ENCODE peak calls at places on chromosome 13, in seven cellular contexts. One of them, this sample, is unnamed.
A peak's percentile ranks its signal among the peaks of the same experiment; 100 is the strongest.

GRCh38 chr13:94550030-94550738 is 45.8 kb downstream of the TGDS start:
- DNase-seq in effector CD4-positive, alpha-beta T cell: no peak
- DNase-seq in GM04503: peak; percentile 31
- DNase-seq in activated CD8-positive, alpha-beta memory T cell treated with anti-CD3 and anti-CD28 coated beads for 1 hour: no peak
- DNase-seq in endothelial cell: no peak
- DNase-seq in mesenteric fat pad: no peak
- DNase-seq in neural crest cell: no peak
- DNase-seq in this sample: no peak

GRCh38 chr13:44364601-44365000 is 9.0 kb upstream of the SERP2 start:
- DNase-seq in effector CD4-positive, alpha-beta T cell: no peak
- DNase-seq in GM04503: no peak
- DNase-seq in activated CD8-positive, alpha-beta memory T cell treated with anti-CD3 and anti-CD28 coated beads for 1 hour: no peak
- DNase-seq in endothelial cell: no peak
- DNase-seq in mesenteric fat pad: no peak
- DNase-seq in neural crest cell: no peak
- DNase-seq in this sample: no peak

GRCh38 chr13:66348745-66349720 is 881.1 kb downstream of the PCDH9 start:
- DNase-seq in effector CD4-positive, alpha-beta T cell: no peak
- DNase-seq in GM04503: no peak
- DNase-seq in activated CD8-positive, alpha-beta memory T cell treated with anti-CD3 and anti-CD28 coated beads for 1 hour: no peak
- DNase-seq in endothelial cell: no peak
- DNase-seq in mesenteric fat pad: no peak
- DNase-seq in neural crest cell: no peak
- DNase-seq in this sample: no peak

GRCh38 chr13:34627905-34628682 is 314.0 kb upstream of the NBEA start:
- DNase-seq in effector CD4-positive, alpha-beta T cell: no peak
- DNase-seq in GM04503: no peak
- DNase-seq in activated CD8-positive, alpha-beta memory T cell treated with anti-CD3 and anti-CD28 coated beads for 1 hour: no peak
- DNase-seq in endothelial cell: no peak
- DNase-seq in mesenteric fat pad: no peak
- DNase-seq in neural crest cell: no peak
- DNase-seq in this sample: no peak

GRCh38 chr13:106595623-106596022 is 27.7 kb upstream of the ARGLU1 start:
- DNase-seq in effector CD4-positive, alpha-beta T cell: no peak
- DNase-seq in GM04503: no peak
- DNase-seq in activated CD8-positive, alpha-beta memory T cell treated with anti-CD3 and anti-CD28 coated beads for 1 hour: no peak
- DNase-seq in endothelial cell: no peak
- DNase-seq in mesenteric fat pad: no peak
- DNase-seq in neural crest cell: no peak
- DNase-seq in this sample: no peak

GRCh38 chr13:73138276-73138950 is 79.6 kb downstream of the KLF5 start:
- DNase-seq in effector CD4-positive, alpha-beta T cell: no peak
- DNase-seq in GM04503: peak; percentile 48
- DNase-seq in activated CD8-positive, alpha-beta memory T cell treated with anti-CD3 and anti-CD28 coated beads for 1 hour: no peak
- DNase-seq in endothelial cell: no peak
- DNase-seq in mesenteric fat pad: no peak
- DNase-seq in neural crest cell: no peak
- DNase-seq in this sample: no peak

GRCh38 chr13:32650705-32651311 is 64.6 kb downstream of the PDS5B start:
- DNase-seq in effector CD4-positive, alpha-beta T cell: peak; percentile 40
- DNase-seq in GM04503: peak; percentile 8
- DNase-seq in activated CD8-positive, alpha-beta memory T cell treated with anti-CD3 and anti-CD28 coated beads for 1 hour: peak; percentile 8
- DNase-seq in endothelial cell: peak; percentile 59
- DNase-seq in mesenteric fat pad: no peak
- DNase-seq in neural crest cell: peak; percentile 42
- DNase-seq in this sample: peak; percentile 23

GRCh38 chr13:101305981-101306411 is 110.3 kb downstream of the NALCN start:
- DNase-seq in effector CD4-positive, alpha-beta T cell: no peak
- DNase-seq in GM04503: no peak
- DNase-seq in activated CD8-positive, alpha-beta memory T cell treated with anti-CD3 and anti-CD28 coated beads for 1 hour: no peak
- DNase-seq in endothelial cell: no peak
- DNase-seq in mesenteric fat pad: no peak
- DNase-seq in neural crest cell: no peak
- DNase-seq in this sample: peak; percentile 28

GRCh38 chr13:100646030-100646673 is 28.4 kb downstream of the TMTC4 start:
- DNase-seq in effector CD4-positive, alpha-beta T cell: no peak
- DNase-seq in GM04503: no peak
- DNase-seq in activated CD8-positive, alpha-beta memory T cell treated with anti-CD3 and anti-CD28 coated beads for 1 hour: no peak
- DNase-seq in endothelial cell: peak; percentile 51
- DNase-seq in mesenteric fat pad: no peak
- DNase-seq in neural crest cell: peak; percentile 17
- DNase-seq in this sample: peak; percentile 44

GRCh38 chr13:97797553-97797952 is 155.9 kb upstream of the IPO5 start:
- DNase-seq in effector CD4-positive, alpha-beta T cell: no peak
- DNase-seq in GM04503: no peak
- DNase-seq in activated CD8-positive, alpha-beta memory T cell treated with anti-CD3 and anti-CD28 coated beads for 1 hour: no peak
- DNase-seq in endothelial cell: no peak
- DNase-seq in mesenteric fat pad: no peak
- DNase-seq in neural crest cell: no peak
- DNase-seq in this sample: no peak

GRCh38 chr13:29743229-29743786 is 107.1 kb downstream of the UBL3 start:
- DNase-seq in effector CD4-positive, alpha-beta T cell: no peak
- DNase-seq in GM04503: peak; percentile 82
- DNase-seq in activated CD8-positive, alpha-beta memory T cell treated with anti-CD3 and anti-CD28 coated beads for 1 hour: no peak
- DNase-seq in endothelial cell: no peak
- DNase-seq in mesenteric fat pad: no peak
- DNase-seq in neural crest cell: no peak
- DNase-seq in this sample: no peak

GRCh38 chr13:77143325-77143907 is 116.5 kb upstream of the FBXL3 start:
- DNase-seq in effector CD4-positive, alpha-beta T cell: no peak
- DNase-seq in GM04503: no peak
- DNase-seq in activated CD8-positive, alpha-beta memory T cell treated with anti-CD3 and anti-CD28 coated beads for 1 hour: no peak
- DNase-seq in endothelial cell: no peak
- DNase-seq in mesenteric fat pad: no peak
- DNase-seq in neural crest cell: no peak
- DNase-seq in this sample: no peak

GRCh38 chr13:31200636-31200970 is 828 bp downstream of the B3GLCT start:
- DNase-seq in effector CD4-positive, alpha-beta T cell: no peak
- DNase-seq in GM04503: no peak
- DNase-seq in activated CD8-positive, alpha-beta memory T cell treated with anti-CD3 and anti-CD28 coated beads for 1 hour: peak; percentile 23
- DNase-seq in endothelial cell: peak; percentile 63
- DNase-seq in mesenteric fat pad: no peak
- DNase-seq in neural crest cell: peak; percentile 47
- DNase-seq in this sample: no peak

GRCh38 chr13:110338441-110339101 is 31.5 kb downstream of the COL4A2 start:
- DNase-seq in effector CD4-positive, alpha-beta T cell: no peak
- DNase-seq in GM04503: peak; percentile 59
- DNase-seq in activated CD8-positive, alpha-beta memory T cell treated with anti-CD3 and anti-CD28 coated beads for 1 hour: no peak
- DNase-seq in endothelial cell: no peak
- DNase-seq in mesenteric fat pad: peak; percentile 82
- DNase-seq in neural crest cell: no peak
- DNase-seq in this sample: no peak

GRCh38 chr13:23876265-23876664 is 12.9 kb downstream of the MIPEP start:
- DNase-seq in effector CD4-positive, alpha-beta T cell: no peak
- DNase-seq in GM04503: no peak
- DNase-seq in activated CD8-positive, alpha-beta memory T cell treated with anti-CD3 and anti-CD28 coated beads for 1 hour: no peak
- DNase-seq in endothelial cell: no peak
- DNase-seq in mesenteric fat pad: no peak
- DNase-seq in neural crest cell: no peak
- DNase-seq in this sample: no peak